ENCODE peak calls at places on chromosome X, in ten cellular contexts. One of them, this sample, is unnamed.

GRCh38 chrX:118975831-118976598 is 1.6 kb downstream of the LONRF3 start:
- DNase-seq in astrocyte of the cerebellum: no peak
- DNase-seq in PC-3: peak
- DNase-seq in choroid plexus epithelial cell: peak
- DNase-seq in right lobe of liver: peak
- DNase-seq in adrenal gland: peak
- DNase-seq in CD4-positive, alpha-beta memory T cell: peak
- DNase-seq in HCT116: no peak
- DNase-seq in brain microvascular endothelial cell: no peak
- DNase-seq in AG10803: peak
- DNase-seq in this sample: peak

GRCh38 chrX:133563705-133564104 is 148.4 kb upstream of the GPC4 start:
- DNase-seq in astrocyte of the cerebellum: no peak
- DNase-seq in PC-3: no peak
- DNase-seq in choroid plexus epithelial cell: no peak
- DNase-seq in right lobe of liver: no peak
- DNase-seq in adrenal gland: no peak
- DNase-seq in CD4-positive, alpha-beta memory T cell: no peak
- DNase-seq in HCT116: no peak
- DNase-seq in brain microvascular endothelial cell: no peak
- DNase-seq in AG10803: no peak
- DNase-seq in this sample: no peak

GRCh38 chrX:80812176-80812575 is 2.5 kb upstream of the BRWD3 start:
- DNase-seq in astrocyte of the cerebellum: no peak
- DNase-seq in PC-3: peak
- DNase-seq in choroid plexus epithelial cell: peak
- DNase-seq in right lobe of liver: no peak
- DNase-seq in adrenal gland: peak
- DNase-seq in CD4-positive, alpha-beta memory T cell: peak
- DNase-seq in HCT116: no peak
- DNase-seq in brain microvascular endothelial cell: peak
- DNase-seq in AG10803: peak
- DNase-seq in this sample: no peak

GRCh38 chrX:30971761-30972603 is 82.9 kb upstream of the TAB3 start:
- DNase-seq in astrocyte of the cerebellum: no peak
- DNase-seq in PC-3: peak
- DNase-seq in choroid plexus epithelial cell: peak
- DNase-seq in right lobe of liver: no peak
- DNase-seq in adrenal gland: peak
- DNase-seq in CD4-positive, alpha-beta memory T cell: no peak
- DNase-seq in HCT116: no peak
- DNase-seq in brain microvascular endothelial cell: peak
- DNase-seq in AG10803: peak
- DNase-seq in this sample: no peak

GRCh38 chrX:14832151-14832550 is 40.7 kb downstream of the FANCB start:
- DNase-seq in astrocyte of the cerebellum: peak
- DNase-seq in PC-3: no peak
- DNase-seq in choroid plexus epithelial cell: peak
- DNase-seq in right lobe of liver: no peak
- DNase-seq in adrenal gland: no peak
- DNase-seq in CD4-positive, alpha-beta memory T cell: no peak
- DNase-seq in HCT116: no peak
- DNase-seq in brain microvascular endothelial cell: peak
- DNase-seq in AG10803: peak
- DNase-seq in this sample: no peak

GRCh38 chrX:111164728-111165127 is 68.7 kb downstream of the PAK3 start:
- DNase-seq in astrocyte of the cerebellum: no peak
- DNase-seq in PC-3: peak
- DNase-seq in choroid plexus epithelial cell: peak
- DNase-seq in right lobe of liver: no peak
- DNase-seq in adrenal gland: no peak
- DNase-seq in CD4-positive, alpha-beta memory T cell: no peak
- DNase-seq in HCT116: no peak
- DNase-seq in brain microvascular endothelial cell: no peak
- DNase-seq in AG10803: peak
- DNase-seq in this sample: no peak

GRCh38 chrX:109347618-109348017 is 134.3 kb downstream of the GUCY2F start:
- DNase-seq in astrocyte of the cerebellum: peak
- DNase-seq in PC-3: no peak
- DNase-seq in choroid plexus epithelial cell: peak
- DNase-seq in right lobe of liver: no peak
- DNase-seq in adrenal gland: no peak
- DNase-seq in CD4-positive, alpha-beta memory T cell: no peak
- DNase-seq in HCT116: peak
- DNase-seq in brain microvascular endothelial cell: peak
- DNase-seq in AG10803: peak
- DNase-seq in this sample: no peak

GRCh38 chrX:46607916-46608315 is 34.4 kb downstream of the CHST7 start:
- DNase-seq in astrocyte of the cerebellum: no peak
- DNase-seq in PC-3: no peak
- DNase-seq in choroid plexus epithelial cell: no peak
- DNase-seq in right lobe of liver: no peak
- DNase-seq in adrenal gland: no peak
- DNase-seq in CD4-positive, alpha-beta memory T cell: no peak
- DNase-seq in HCT116: no peak
- DNase-seq in brain microvascular endothelial cell: no peak
- DNase-seq in AG10803: no peak
- DNase-seq in this sample: no peak

GRCh38 chrX:50068293-50068568 is 132.6 kb downstream of the AKAP4 start:
- DNase-seq in astrocyte of the cerebellum: no peak
- DNase-seq in PC-3: no peak
- DNase-seq in choroid plexus epithelial cell: no peak
- DNase-seq in right lobe of liver: no peak
- DNase-seq in adrenal gland: peak
- DNase-seq in CD4-positive, alpha-beta memory T cell: no peak
- DNase-seq in HCT116: no peak
- DNase-seq in brain microvascular endothelial cell: peak
- DNase-seq in AG10803: no peak
- DNase-seq in this sample: no peak

GRCh38 chrX:120790118-120790517 is 85.5 kb downstream of the CT47B1 start:
- DNase-seq in astrocyte of the cerebellum: peak
- DNase-seq in PC-3: peak
- DNase-seq in choroid plexus epithelial cell: peak
- DNase-seq in right lobe of liver: no peak
- DNase-seq in adrenal gland: peak
- DNase-seq in CD4-positive, alpha-beta memory T cell: peak
- DNase-seq in HCT116: peak
- DNase-seq in brain microvascular endothelial cell: peak
- DNase-seq in AG10803: peak
- DNase-seq in this sample: peak

GRCh38 chrX:140500427-140500826 is 4.4 kb downstream of the SOX3 start:
- DNase-seq in astrocyte of the cerebellum: no peak
- DNase-seq in PC-3: no peak
- DNase-seq in choroid plexus epithelial cell: no peak
- DNase-seq in right lobe of liver: no peak
- DNase-seq in adrenal gland: no peak
- DNase-seq in CD4-positive, alpha-beta memory T cell: no peak
- DNase-seq in HCT116: no peak
- DNase-seq in brain microvascular endothelial cell: no peak
- DNase-seq in AG10803: no peak
- DNase-seq in this sample: no peak

GRCh38 chrX:116961872-116962582 is 499.3 kb upstream of the CT83 start:
- DNase-seq in astrocyte of the cerebellum: no peak
- DNase-seq in PC-3: peak
- DNase-seq in choroid plexus epithelial cell: no peak
- DNase-seq in right lobe of liver: no peak
- DNase-seq in adrenal gland: no peak
- DNase-seq in CD4-positive, alpha-beta memory T cell: no peak
- DNase-seq in HCT116: no peak
- DNase-seq in brain microvascular endothelial cell: no peak
- DNase-seq in AG10803: peak
- DNase-seq in this sample: no peak

GRCh38 chrX:12956704-12957541 is 18.0 kb upstream of the TMSB4X start:
- DNase-seq in astrocyte of the cerebellum: no peak
- DNase-seq in PC-3: peak
- DNase-seq in choroid plexus epithelial cell: peak
- DNase-seq in right lobe of liver: no peak
- DNase-seq in adrenal gland: no peak
- DNase-seq in CD4-positive, alpha-beta memory T cell: peak
- DNase-seq in HCT116: peak
- DNase-seq in brain microvascular endothelial cell: no peak
- DNase-seq in AG10803: peak
- DNase-seq in this sample: peak
- H3K4me3 ChIP-seq in astrocyte of the cerebellum: no peak
- H3K4me3 ChIP-seq in PC-3: no peak
- H3K4me3 ChIP-seq in choroid plexus epithelial cell: no peak
- H3K4me3 ChIP-seq in right lobe of liver: no peak
- H3K4me3 ChIP-seq in adrenal gland: no peak
- H3K4me3 ChIP-seq in CD4-positive, alpha-beta memory T cell: no peak
- H3K4me3 ChIP-seq in HCT116: no peak
- H3K4me3 ChIP-seq in brain microvascular endothelial cell: no peak
- H3K4me3 ChIP-seq in AG10803: no peak
- H3K4me3 ChIP-seq in this sample: peak

GRCh38 chrX:10611441-10612090 is 8.8 kb downstream of the MID1 start:
- DNase-seq in astrocyte of the cerebellum: no peak
- DNase-seq in PC-3: peak
- DNase-seq in choroid plexus epithelial cell: peak
- DNase-seq in right lobe of liver: no peak
- DNase-seq in adrenal gland: no peak
- DNase-seq in CD4-positive, alpha-beta memory T cell: no peak
- DNase-seq in HCT116: no peak
- DNase-seq in brain microvascular endothelial cell: no peak
- DNase-seq in AG10803: peak
- DNase-seq in this sample: no peak
- H3K4me3 ChIP-seq in astrocyte of the cerebellum: no peak
- H3K4me3 ChIP-seq in PC-3: peak
- H3K4me3 ChIP-seq in choroid plexus epithelial cell: no peak
- H3K4me3 ChIP-seq in right lobe of liver: no peak
- H3K4me3 ChIP-seq in adrenal gland: no peak
- H3K4me3 ChIP-seq in CD4-positive, alpha-beta memory T cell: no peak
- H3K4me3 ChIP-seq in HCT116: no peak
- H3K4me3 ChIP-seq in brain microvascular endothelial cell: no peak
- H3K4me3 ChIP-seq in AG10803: no peak
- H3K4me3 ChIP-seq in this sample: no peak

GRCh38 chrX:97306771-97307470 is 423.2 kb downstream of the RPA4 start:
- DNase-seq in astrocyte of the cerebellum: no peak
- DNase-seq in PC-3: no peak
- DNase-seq in choroid plexus epithelial cell: no peak
- DNase-seq in right lobe of liver: no peak
- DNase-seq in adrenal gland: no peak
- DNase-seq in CD4-positive, alpha-beta memory T cell: no peak
- DNase-seq in HCT116: no peak
- DNase-seq in brain microvascular endothelial cell: no peak
- DNase-seq in AG10803: no peak
- DNase-seq in this sample: no peak

GRCh38 chrX:97311066-97311778 is 427.5 kb downstream of the RPA4 start:
- DNase-seq in astrocyte of the cerebellum: no peak
- DNase-seq in PC-3: no peak
- DNase-seq in choroid plexus epithelial cell: no peak
- DNase-seq in right lobe of liver: no peak
- DNase-seq in adrenal gland: no peak
- DNase-seq in CD4-positive, alpha-beta memory T cell: no peak
- DNase-seq in HCT116: no peak
- DNase-seq in brain microvascular endothelial cell: no peak
- DNase-seq in AG10803: no peak
- DNase-seq in this sample: no peak

GRCh38 chrX:97309717-97310116 is 426.0 kb downstream of the RPA4 start:
- DNase-seq in astrocyte of the cerebellum: no peak
- DNase-seq in PC-3: no peak
- DNase-seq in choroid plexus epithelial cell: no peak
- DNase-seq in right lobe of liver: no peak
- DNase-seq in adrenal gland: no peak
- DNase-seq in CD4-positive, alpha-beta memory T cell: no peak
- DNase-seq in HCT116: no peak
- DNase-seq in brain microvascular endothelial cell: no peak
- DNase-seq in AG10803: no peak
- DNase-seq in this sample: no peak

GRCh38 chrX:97308161-97308560 is 424.5 kb downstream of the RPA4 start:
- DNase-seq in astrocyte of the cerebellum: no peak
- DNase-seq in PC-3: no peak
- DNase-seq in choroid plexus epithelial cell: peak
- DNase-seq in right lobe of liver: no peak
- DNase-seq in adrenal gland: no peak
- DNase-seq in CD4-positive, alpha-beta memory T cell: no peak
- DNase-seq in HCT116: no peak
- DNase-seq in brain microvascular endothelial cell: no peak
- DNase-seq in AG10803: peak
- DNase-seq in this sample: no peak

GRCh38 chrX:97310373-97310772 is 426.7 kb downstream of the RPA4 start:
- DNase-seq in astrocyte of the cerebellum: peak
- DNase-seq in PC-3: peak
- DNase-seq in choroid plexus epithelial cell: peak
- DNase-seq in right lobe of liver: no peak
- DNase-seq in adrenal gland: no peak
- DNase-seq in CD4-positive, alpha-beta memory T cell: no peak
- DNase-seq in HCT116: no peak
- DNase-seq in brain microvascular endothelial cell: no peak
- DNase-seq in AG10803: no peak
- DNase-seq in this sample: no peak
- H3K4me3 ChIP-seq in astrocyte of the cerebellum: no peak
- H3K4me3 ChIP-seq in PC-3: no peak
- H3K4me3 ChIP-seq in choroid plexus epithelial cell: no peak
- H3K4me3 ChIP-seq in right lobe of liver: no peak
- H3K4me3 ChIP-seq in adrenal gland: no peak
- H3K4me3 ChIP-seq in CD4-positive, alpha-beta memory T cell: no peak
- H3K4me3 ChIP-seq in HCT116: no peak
- H3K4me3 ChIP-seq in brain microvascular endothelial cell: no peak
- H3K4me3 ChIP-seq in AG10803: no peak
- H3K4me3 ChIP-seq in this sample: no peak

GRCh38 chrX:17590892-17591740 is 146.2 kb upstream of the SCML1 start:
- DNase-seq in astrocyte of the cerebellum: peak
- DNase-seq in PC-3: peak
- DNase-seq in choroid plexus epithelial cell: peak
- DNase-seq in right lobe of liver: no peak
- DNase-seq in adrenal gland: peak
- DNase-seq in CD4-positive, alpha-beta memory T cell: no peak
- DNase-seq in HCT116: peak
- DNase-seq in brain microvascular endothelial cell: peak
- DNase-seq in AG10803: peak
- DNase-seq in this sample: no peak
- H3K4me3 ChIP-seq in astrocyte of the cerebellum: no peak
- H3K4me3 ChIP-seq in PC-3: peak
- H3K4me3 ChIP-seq in choroid plexus epithelial cell: peak
- H3K4me3 ChIP-seq in right lobe of liver: no peak
- H3K4me3 ChIP-seq in adrenal gland: no peak
- H3K4me3 ChIP-seq in CD4-positive, alpha-beta memory T cell: no peak
- H3K4me3 ChIP-seq in HCT116: no peak
- H3K4me3 ChIP-seq in brain microvascular endothelial cell: peak
- H3K4me3 ChIP-seq in AG10803: peak
- H3K4me3 ChIP-seq in this sample: no peak

This sample was measured in GM06990.